ENCODE peak calls at places on chromosomes 16 and 17, in four cellular contexts. One of them, this sample, is unnamed.
A peak's percentile ranks its signal among the peaks of the same experiment; 100 is the strongest.

GRCh38 chr16:29029168-29029994 is 44.5 kb downstream of the LAT start:
- DNase-seq in dorsolateral prefrontal cortex: no peak
- DNase-seq in adrenal gland: peak; percentile 12
- DNase-seq in kidney epithelial cell: peak; percentile 96
- DNase-seq in this sample: peak; percentile 39

GRCh38 chr16:4306439-4307214 is 9.2 kb upstream of the GLIS2 start:
- DNase-seq in adrenal gland: no peak
- DNase-seq in kidney epithelial cell: no peak
- DNase-seq in dorsolateral prefrontal cortex: no peak
- DNase-seq in this sample: no peak

GRCh38 chr16:57576429-57576870 is 34.0 kb downstream of the ADGRG5 start:
- DNase-seq in adrenal gland: peak; percentile 87
- DNase-seq in dorsolateral prefrontal cortex: peak; percentile 90
- DNase-seq in kidney epithelial cell: peak; percentile 10
- DNase-seq in this sample: peak; percentile 87

GRCh38 chr17:44362056-44362355 is 1.6 kb downstream of the FAM171A2 start:
- DNase-seq in adrenal gland: no peak
- DNase-seq in dorsolateral prefrontal cortex: no peak
- DNase-seq in kidney epithelial cell: no peak
- DNase-seq in this sample: no peak

GRCh38 chr17:61353211-61353610 is 46.4 kb upstream of the TBX2 start:
- DNase-seq in kidney epithelial cell: no peak
- DNase-seq in adrenal gland: no peak
- DNase-seq in dorsolateral prefrontal cortex: no peak
- DNase-seq in this sample: no peak

GRCh38 chr16:58421029-58421428 is 28.8 kb downstream of the GINS3 start:
- DNase-seq in dorsolateral prefrontal cortex: no peak
- DNase-seq in kidney epithelial cell: no peak
- DNase-seq in adrenal gland: no peak
- DNase-seq in this sample: no peak

GRCh38 chr17:48554412-48555090 is 9.6 kb upstream of the HOXB2 start:
- DNase-seq in dorsolateral prefrontal cortex: no peak
- DNase-seq in kidney epithelial cell: no peak
- DNase-seq in adrenal gland: no peak
- DNase-seq in this sample: no peak

GRCh38 chr17:82424001-82424862 is 5.8 kb upstream of the OGFOD3 start:
- DNase-seq in kidney epithelial cell: no peak
- DNase-seq in dorsolateral prefrontal cortex: no peak
- DNase-seq in adrenal gland: peak; percentile 57
- DNase-seq in this sample: no peak

GRCh38 chr17:61579961-61580360 is 11.1 kb downstream of the NACA2 start:
- DNase-seq in dorsolateral prefrontal cortex: no peak
- DNase-seq in adrenal gland: no peak
- DNase-seq in kidney epithelial cell: no peak
- DNase-seq in this sample: no peak

GRCh38 chr16:76162046-76162445 is 115.2 kb upstream of the CNTNAP4 start:
- DNase-seq in kidney epithelial cell: no peak
- DNase-seq in dorsolateral prefrontal cortex: no peak
- DNase-seq in adrenal gland: no peak
- DNase-seq in this sample: no peak

GRCh38 chr17:80720624-80721577 is 176.3 kb downstream of the RPTOR start:
- DNase-seq in kidney epithelial cell: peak; percentile 49
- DNase-seq in dorsolateral prefrontal cortex: no peak
- DNase-seq in adrenal gland: peak; percentile 20
- DNase-seq in this sample: no peak

GRCh38 chr16:51538707-51539604 is 387.9 kb upstream of the SALL1 start:
- DNase-seq in dorsolateral prefrontal cortex: no peak
- DNase-seq in adrenal gland: no peak
- DNase-seq in kidney epithelial cell: peak; percentile 96
- DNase-seq in this sample: no peak

GRCh38 chr16:72066747-72067146 is 3.7 kb downstream of the HPR start:
- DNase-seq in kidney epithelial cell: no peak
- DNase-seq in adrenal gland: peak; percentile 35
- DNase-seq in dorsolateral prefrontal cortex: no peak
- DNase-seq in this sample: no peak

GRCh38 chr17:2883544-2884203 is 87.4 kb downstream of the RAP1GAP2 start:
- DNase-seq in dorsolateral prefrontal cortex: no peak
- DNase-seq in kidney epithelial cell: no peak
- DNase-seq in adrenal gland: peak; percentile 64
- DNase-seq in this sample: no peak

GRCh38 chr17:27153005-27153404 is 140.9 kb upstream of the WSB1 start:
- DNase-seq in dorsolateral prefrontal cortex: peak; percentile 64
- DNase-seq in kidney epithelial cell: no peak
- DNase-seq in adrenal gland: no peak
- DNase-seq in this sample: no peak

GRCh38 chr16:89720520-89720858 is 209 bp downstream of the VPS9D1 start:
- DNase-seq in adrenal gland: peak; percentile 85
- DNase-seq in kidney epithelial cell: no peak
- DNase-seq in dorsolateral prefrontal cortex: no peak
- DNase-seq in this sample: peak; percentile 68

GRCh38 chr17:50632637-50633036 is 2.0 kb upstream of the ABCC3 start:
- DNase-seq in kidney epithelial cell: no peak
- DNase-seq in adrenal gland: no peak
- DNase-seq in dorsolateral prefrontal cortex: no peak
- DNase-seq in this sample: no peak

GRCh38 chr16:6482861-6483530 is 849.6 kb upstream of the RBFOX1 start:
- DNase-seq in adrenal gland: no peak
- DNase-seq in kidney epithelial cell: no peak
- DNase-seq in dorsolateral prefrontal cortex: peak; percentile 73
- DNase-seq in this sample: no peak

GRCh38 chr17:44599298-44600175 is 42.3 kb downstream of the FZD2 start:
- DNase-seq in dorsolateral prefrontal cortex: no peak
- DNase-seq in kidney epithelial cell: peak; percentile 70
- DNase-seq in adrenal gland: peak; percentile 79
- DNase-seq in this sample: no peak

GRCh38 chr16:25996052-25996451 is 304.3 kb downstream of the HS3ST4 start:
- DNase-seq in adrenal gland: no peak
- DNase-seq in dorsolateral prefrontal cortex: no peak
- DNase-seq in kidney epithelial cell: no peak
- DNase-seq in this sample: no peak

GRCh38 chr17:34892864-34893263 is 68.4 kb downstream of the CCT6B start:
- DNase-seq in adrenal gland: peak; percentile 3
- DNase-seq in dorsolateral prefrontal cortex: peak; percentile 42
- DNase-seq in kidney epithelial cell: no peak
- DNase-seq in this sample: peak; percentile 43

GRCh38 chr17:2980211-2980903 is 83.0 kb downstream of the OR1D5 start:
- DNase-seq in dorsolateral prefrontal cortex: no peak
- DNase-seq in kidney epithelial cell: no peak
- DNase-seq in adrenal gland: no peak
- DNase-seq in this sample: no peak

GRCh38 chr17:39769974-39770587 is 32.3 kb downstream of the GRB7 start:
- DNase-seq in dorsolateral prefrontal cortex: no peak
- DNase-seq in kidney epithelial cell: peak; percentile 81
- DNase-seq in adrenal gland: no peak
- DNase-seq in this sample: no peak

GRCh38 chr16:13906426-13907089 is 13.4 kb upstream of the ERCC4 start:
- DNase-seq in kidney epithelial cell: no peak
- DNase-seq in dorsolateral prefrontal cortex: no peak
- DNase-seq in adrenal gland: no peak
- DNase-seq in this sample: no peak

GRCh38 chr17:18059283-18059682 is 20.1 kb downstream of the GID4 start:
- DNase-seq in dorsolateral prefrontal cortex: no peak
- DNase-seq in kidney epithelial cell: no peak
- DNase-seq in adrenal gland: no peak
- DNase-seq in this sample: no peak

GRCh38 chr16:65833171-65833871 is 533.2 kb upstream of the CDH5 start:
- DNase-seq in kidney epithelial cell: no peak
- DNase-seq in adrenal gland: peak; percentile 89
- DNase-seq in dorsolateral prefrontal cortex: no peak
- DNase-seq in this sample: no peak

GRCh38 chr17:79849953-79850352 is 10.7 kb upstream of the CBX4 start:
- DNase-seq in kidney epithelial cell: no peak
- DNase-seq in adrenal gland: no peak
- DNase-seq in dorsolateral prefrontal cortex: no peak
- DNase-seq in this sample: no peak

GRCh38 chr17:28174352-28175046 is 132.0 kb downstream of the NLK start:
- DNase-seq in adrenal gland: no peak
- DNase-seq in dorsolateral prefrontal cortex: no peak
- DNase-seq in kidney epithelial cell: no peak
- DNase-seq in this sample: no peak

GRCh38 chr17:27569257-27569722 is 61.7 kb upstream of the LGALS9 start:
- DNase-seq in adrenal gland: peak; percentile 65
- DNase-seq in kidney epithelial cell: no peak
- DNase-seq in dorsolateral prefrontal cortex: no peak
- DNase-seq in this sample: no peak

GRCh38 chr17:82493517-82493840 is 26.1 kb upstream of the FOXK2 start:
- DNase-seq in dorsolateral prefrontal cortex: no peak
- DNase-seq in kidney epithelial cell: no peak
- DNase-seq in adrenal gland: peak; percentile 66
- DNase-seq in this sample: no peak

GRCh38 chr17:28563475-28563874 is 7.8 kb downstream of the PIGS start:
- DNase-seq in adrenal gland: no peak
- DNase-seq in dorsolateral prefrontal cortex: no peak
- DNase-seq in kidney epithelial cell: peak; percentile 69
- DNase-seq in this sample: no peak

GRCh38 chr17:77002103-77003045 is 134.2 kb downstream of the MGAT5B start:
- DNase-seq in dorsolateral prefrontal cortex: no peak
- DNase-seq in kidney epithelial cell: peak; percentile 89
- DNase-seq in adrenal gland: no peak
- DNase-seq in this sample: no peak

GRCh38 chr17:46733837-46734516 is 84.5 kb downstream of the WNT3 start:
- DNase-seq in adrenal gland: no peak
- DNase-seq in kidney epithelial cell: no peak
- DNase-seq in dorsolateral prefrontal cortex: no peak
- DNase-seq in this sample: no peak

GRCh38 chr16:78415669-78416068 is 316.2 kb downstream of the WWOX start:
- DNase-seq in dorsolateral prefrontal cortex: no peak
- DNase-seq in adrenal gland: no peak
- DNase-seq in kidney epithelial cell: no peak
- DNase-seq in this sample: no peak

GRCh38 chr16:19919142-19919541 is 34.5 kb upstream of the GPRC5B start:
- DNase-seq in adrenal gland: no peak
- DNase-seq in kidney epithelial cell: no peak
- DNase-seq in dorsolateral prefrontal cortex: no peak
- DNase-seq in this sample: no peak

GRCh38 chr16:23726710-23727109 is 13.7 kb upstream of the ERN2 start:
- DNase-seq in kidney epithelial cell: no peak
- DNase-seq in adrenal gland: no peak
- DNase-seq in dorsolateral prefrontal cortex: no peak
- DNase-seq in this sample: no peak

GRCh38 chr16:23729503-23730424 is 16.7 kb upstream of the ERN2 start:
- DNase-seq in dorsolateral prefrontal cortex: no peak
- DNase-seq in adrenal gland: peak; percentile 20
- DNase-seq in kidney epithelial cell: no peak
- DNase-seq in this sample: no peak

GRCh38 chr16:23724438-23725131 is 11.6 kb upstream of the ERN2 start:
- DNase-seq in kidney epithelial cell: no peak
- DNase-seq in dorsolateral prefrontal cortex: no peak
- DNase-seq in adrenal gland: no peak
- DNase-seq in this sample: no peak

DNA sequence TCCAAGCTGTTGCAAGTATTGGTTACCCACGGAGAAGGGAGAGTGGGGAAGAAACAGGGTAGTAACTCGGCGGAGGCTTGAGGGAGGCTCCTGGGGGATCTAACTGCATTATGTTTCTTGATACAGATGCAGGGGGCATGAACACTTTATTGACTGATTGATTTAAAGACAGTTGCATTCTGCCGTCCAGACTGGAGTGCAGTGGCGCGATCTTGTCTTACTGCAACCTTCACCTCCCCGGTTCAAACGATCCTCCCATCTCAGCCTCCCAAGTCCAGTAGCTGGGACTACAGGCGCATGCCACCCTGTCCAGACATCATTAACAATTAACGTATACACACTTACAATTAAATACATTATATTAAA is 15.1 kb upstream of the ERN2 start:
- DNase-seq in dorsolateral prefrontal cortex: no peak
- DNase-seq in adrenal gland: no peak
- DNase-seq in kidney epithelial cell: no peak
- DNase-seq in this sample: no peak
- TF ChIP-seq CTCF in dorsolateral prefrontal cortex: no peak
- TF ChIP-seq CTCF in adrenal gland: no peak
- TF ChIP-seq CTCF in kidney epithelial cell: no peak
- TF ChIP-seq CTCF in this sample: no peak

GRCh38 chr16:86819523-86819887 is 241.2 kb downstream of the FOXL1 start:
- DNase-seq in adrenal gland: no peak
- DNase-seq in dorsolateral prefrontal cortex: no peak
- DNase-seq in kidney epithelial cell: no peak
- DNase-seq in this sample: no peak
- TF ChIP-seq CTCF in adrenal gland: no peak
- TF ChIP-seq CTCF in dorsolateral prefrontal cortex: no peak
- TF ChIP-seq CTCF in kidney epithelial cell: no peak
- TF ChIP-seq CTCF in this sample: peak; percentile 32

GRCh38 chr16:88403794-88404581 is 21.2 kb downstream of the ZNF469 start:
- DNase-seq in dorsolateral prefrontal cortex: no peak
- DNase-seq in kidney epithelial cell: no peak
- DNase-seq in adrenal gland: peak; percentile 27
- DNase-seq in this sample: no peak
- TF ChIP-seq CTCF in dorsolateral prefrontal cortex: no peak
- TF ChIP-seq CTCF in kidney epithelial cell: no peak
- TF ChIP-seq CTCF in adrenal gland: no peak
- TF ChIP-seq CTCF in this sample: no peak

GRCh38 chr17:5793157-5793556 is 208.8 kb upstream of the NLRP1 start:
- DNase-seq in adrenal gland: no peak
- DNase-seq in kidney epithelial cell: no peak
- DNase-seq in dorsolateral prefrontal cortex: no peak
- DNase-seq in this sample: no peak
- TF ChIP-seq CTCF in adrenal gland: no peak
- TF ChIP-seq CTCF in kidney epithelial cell: peak; percentile 24
- TF ChIP-seq CTCF in dorsolateral prefrontal cortex: peak; percentile 28
- TF ChIP-seq CTCF in this sample: peak; percentile 68

This sample was measured in mesothelial cell of epicardium.